ENCODE peak calls at places on chromosomes 3 and 15, in four cellular contexts. L is WTC11, E is GM12878, N is HepG2. G is an unnamed sample.

GRCh38 chr3:15758297-15758696 is 39.5 kb downstream of the ANKRD28 start:
- DNase-seq in L (no peak), E (no peak), N (no peak), G (no peak)

GRCh38 chr3:119918992-119919933 is 137.4 kb downstream of the NR1I2 start:
- DNase-seq in E (no peak), N (no peak), L (no peak), G (no peak)

GRCh38 chr15:60528530-60528929 is 49.6 kb upstream of the ICE2 start:
- DNase-seq in N (no peak), E (no peak), L (no peak), G (no peak)

GRCh38 chr3:12705981-12706380 is 42.1 kb upstream of the RAF1 start:
- DNase-seq in N (no peak), L (no peak), E (no peak), G (no peak)

GRCh38 chr3:13002398-13003124 is 70.7 kb downstream of the IQSEC1 start:
- DNase-seq in N (no peak), E (peak), L (no peak), G (no peak)

GRCh38 chr3:122493296-122493695 is 21.4 kb downstream of the KPNA1 start:
- DNase-seq in L (no peak), E (no peak), N (no peak), G (no peak)

GRCh38 chr3:167862104-167862785 is 126.7 kb downstream of the SERPINI1 start:
- DNase-seq in E (no peak), N (no peak), L (no peak), G (no peak)

GRCh38 chr3:101725192-101725889 is 927 bp downstream of the CEP97 start:
- DNase-seq in N (no peak), L (peak), E (no peak), G (peak)

GRCh38 chr3:165191476-165191875 is 4.7 kb downstream of the SLITRK3 start:
- DNase-seq in L (no peak), N (no peak), E (no peak), G (no peak)

GRCh38 chr3:59127071-59127470 is 77.2 kb upstream of the CFAP20DC start:
- DNase-seq in L (no peak), N (no peak), E (no peak), G (no peak)

GRCh38 chr3:127042634-127043033 is 59.7 kb downstream of the PLXNA1 start:
- DNase-seq in L (no peak), N (no peak), E (no peak), G (no peak)

GRCh38 chr15:78930577-78931388 is 14.1 kb downstream of the CTSH start:
- DNase-seq in L (no peak), E (no peak), N (no peak), G (no peak)

GRCh38 chr3:111610612-111611054 is 15.5 kb upstream of the ZBED2 start:
- DNase-seq in E (no peak), N (no peak), L (no peak), G (no peak)

GRCh38 chr15:43881944-43882343 is 55.1 kb downstream of the WDR76 start:
- DNase-seq in N (no peak), E (no peak), L (peak), G (peak)

GRCh38 chr15:100726426-100727190 is 124.2 kb downstream of the ASB7 start:
- DNase-seq in N (no peak), L (no peak), E (no peak), G (no peak)

GRCh38 chr3:171255236-171255806 is 204.9 kb downstream of the TNIK start:
- DNase-seq in N (no peak), E (peak), L (no peak), G (no peak)

GRCh38 chr15:59160880-59161593 is 45.6 kb upstream of the LDHAL6B start:
- DNase-seq in N (peak), E (no peak), L (peak), G (peak)

GRCh38 chr3:31289592-31289991 is 243.1 kb upstream of the STT3B start:
- DNase-seq in N (no peak), L (no peak), E (no peak), G (no peak)

GRCh38 chr3:122520861-122521260 is 6.1 kb upstream of the KPNA1 start:
- DNase-seq in N (peak), L (no peak), E (no peak), G (no peak)

GRCh38 chr3:189710620-189711388 is 79.6 kb downstream of the TP63 start:
- DNase-seq in L (no peak), E (peak), N (no peak), G (no peak)

DNA sequence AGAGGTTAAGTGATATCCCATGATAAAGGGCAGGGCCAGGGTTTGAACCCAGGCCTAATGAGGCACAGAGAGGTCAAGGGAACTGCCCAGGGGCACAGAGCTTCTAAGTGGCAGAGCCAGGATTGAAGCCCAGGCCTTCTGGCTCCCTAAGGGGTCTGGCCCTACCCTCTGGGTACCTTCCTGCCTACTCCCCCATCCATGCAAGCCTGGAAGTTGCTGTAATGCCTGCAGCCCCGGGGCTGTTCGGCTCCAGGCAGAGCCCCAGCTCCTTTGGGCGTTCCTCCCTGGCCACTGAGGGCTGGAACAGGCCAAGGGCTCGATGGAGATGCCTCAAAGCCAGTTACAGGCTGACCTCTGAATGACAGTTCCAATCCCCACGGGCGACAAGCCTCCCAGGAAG is 4.5 kb downstream of the GRIP2 start:
- DNase-seq in N (no peak), L (no peak), E (no peak), G (no peak)
- TF ChIP-seq TCF7 in N (no peak), L (no peak), E (no peak), G (no peak)

DNA sequence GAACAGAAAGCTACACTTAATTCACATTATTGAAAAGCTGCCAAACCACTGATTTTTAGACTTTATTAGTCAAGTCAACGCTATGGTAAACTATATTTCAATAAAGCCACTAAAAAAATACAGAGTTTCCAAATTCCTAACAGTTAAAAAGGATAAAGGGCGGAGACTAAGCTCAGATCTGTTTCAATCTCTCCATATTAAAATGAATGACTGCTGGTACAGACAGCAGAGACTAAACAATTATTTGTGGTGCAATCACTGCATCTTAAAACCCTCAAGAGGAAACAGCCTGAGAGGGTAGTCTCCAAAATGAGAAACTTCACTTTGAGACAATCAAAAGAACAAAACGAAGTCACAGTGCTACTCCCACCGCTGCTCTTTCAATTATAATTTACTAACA is 1.3 kb downstream of the UBP1 start:
- DNase-seq in N (no peak), E (no peak), L (no peak), G (no peak)
- TF ChIP-seq TCF7 in N (no peak), E (no peak), L (no peak), G (no peak)

GRCh38 chr15:89971592-89971997 is 29.5 kb upstream of the ZNF710 start:
- DNase-seq in E (peak), L (peak), N (peak), G (peak)
- TF ChIP-seq TCF7 in E (no peak), L (no peak), N (no peak), G (no peak)

GRCh38 chr3:63142681-63143080 is 135.4 kb upstream of the SYNPR start:
- DNase-seq in E (no peak), N (no peak), L (no peak), G (no peak)
- TF ChIP-seq TCF7 in E (no peak), N (no peak), L (no peak), G (no peak)

GRCh38 chr3:25153561-25153960 is 274.5 kb upstream of the RARB start:
- DNase-seq in E (no peak), N (no peak), L (no peak), G (no peak)

GRCh38 chr3:25151497-25151896 is 276.6 kb upstream of the RARB start:
- DNase-seq in N (no peak), L (no peak), E (no peak), G (no peak)

GRCh38 chr3:25150199-25150598 is 277.9 kb upstream of the RARB start:
- DNase-seq in N (no peak), L (no peak), E (no peak), G (no peak)

GRCh38 chr3:25155696-25156471 is 272.2 kb upstream of the RARB start:
- DNase-seq in E (no peak), L (peak), N (no peak), G (no peak)

DNA sequence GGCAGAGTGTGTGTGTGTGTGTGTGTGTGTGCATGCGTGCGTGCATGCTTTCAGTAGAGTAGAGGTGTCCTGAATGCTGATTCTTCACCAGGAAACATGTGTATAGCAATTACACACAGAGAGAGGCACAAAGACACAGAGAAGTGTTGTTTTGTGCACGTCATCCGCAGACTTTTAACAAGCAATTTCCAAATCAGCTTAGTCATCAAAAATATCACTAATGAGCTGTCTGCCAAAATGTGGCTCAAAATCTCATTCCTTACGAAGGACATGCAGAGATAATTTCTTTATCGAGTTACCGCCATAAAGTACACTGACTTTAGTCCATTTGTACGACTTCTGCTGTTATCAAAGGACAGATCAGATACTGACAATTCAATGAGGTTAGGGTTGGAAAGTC is 274.9 kb upstream of the RARB start:
- DNase-seq in L (no peak), E (no peak), N (no peak), G (no peak)
- TF ChIP-seq TCF7 in L (no peak), E (no peak), N (no peak), G (no peak)

DNA sequence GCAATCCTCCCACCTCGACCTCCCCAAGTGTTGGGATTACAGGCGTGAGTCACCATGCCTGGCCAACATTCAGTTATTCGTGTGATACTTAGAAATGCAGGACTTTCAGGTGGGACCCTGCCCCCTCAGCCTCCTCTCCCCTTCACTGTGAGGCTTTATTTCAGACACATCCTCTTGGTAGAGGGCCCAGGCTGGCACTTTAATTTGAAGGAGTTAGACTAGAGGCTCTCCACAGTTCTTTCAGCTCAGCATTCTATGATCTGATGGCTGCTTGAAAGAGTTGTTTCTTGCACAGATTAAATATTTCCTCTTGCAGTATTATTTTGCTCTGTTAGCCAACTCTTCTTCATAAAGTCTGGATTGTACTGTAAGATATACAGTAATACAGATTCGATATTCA is 35.1 kb downstream of the CTDSPL start:
- DNase-seq in E (no peak), L (no peak), N (no peak), G (no peak)
- TF ChIP-seq TCF7 in E (no peak), L (no peak), N (no peak), G (no peak)

GRCh38 chr3:133540896-133541674 is 32.4 kb upstream of the CDV3 start:
- DNase-seq in N (peak), L (no peak), E (peak), G (no peak)
- TF ChIP-seq TCF7 in N (no peak), L (no peak), E (no peak), G (no peak)

GRCh38 chr3:134364936-134365765 is 9.1 kb downstream of the AMOTL2 start:
- DNase-seq in N (no peak), L (no peak), E (no peak), G (no peak)
- TF ChIP-seq TCF7 in N (no peak), L (no peak), E (no peak), G (no peak)

G was measured in K562.